ENCODE peak calls at places on chromosome 5, in six cellular contexts. One of them, this sample, is unnamed.

GRCh38 chr5:24789631-24790354 is 145.0 kb upstream of the CDH10 start:
- DNase-seq in H1: no peak
- DNase-seq in HCT116: no peak
- DNase-seq in K562: no peak
- DNase-seq in GM12878: no peak
- DNase-seq in HepG2: no peak
- DNase-seq in this sample: no peak

GRCh38 chr5:170508036-170508435 is 4.2 kb downstream of the KCNIP1 start:
- DNase-seq in H1: no peak
- DNase-seq in HCT116: no peak
- DNase-seq in K562: no peak
- DNase-seq in GM12878: no peak
- DNase-seq in HepG2: no peak
- DNase-seq in this sample: no peak

GRCh38 chr5:141734501-141735231 is 52.6 kb upstream of the ARAP3 start:
- DNase-seq in H1: no peak
- DNase-seq in HCT116: no peak
- DNase-seq in K562: peak
- DNase-seq in GM12878: no peak
- DNase-seq in HepG2: no peak
- DNase-seq in this sample: peak

GRCh38 chr5:41843456-41844112 is 26.6 kb downstream of the OXCT1 start:
- DNase-seq in H1: no peak
- DNase-seq in HCT116: peak
- DNase-seq in K562: peak
- DNase-seq in GM12878: no peak
- DNase-seq in HepG2: peak
- DNase-seq in this sample: peak

GRCh38 chr5:111472096-111472495 is 40.2 kb downstream of the STARD4 start:
- DNase-seq in H1: no peak
- DNase-seq in HCT116: no peak
- DNase-seq in K562: no peak
- DNase-seq in GM12878: no peak
- DNase-seq in HepG2: no peak
- DNase-seq in this sample: no peak

GRCh38 chr5:138282918-138283742 is 8.7 kb upstream of the GFRA3 start:
- DNase-seq in H1: no peak
- DNase-seq in HCT116: peak
- DNase-seq in K562: peak
- DNase-seq in GM12878: no peak
- DNase-seq in HepG2: peak
- DNase-seq in this sample: peak

GRCh38 chr5:77550416-77550815 is 58.3 kb upstream of the WDR41 start:
- DNase-seq in H1: no peak
- DNase-seq in HCT116: no peak
- DNase-seq in K562: no peak
- DNase-seq in GM12878: no peak
- DNase-seq in HepG2: no peak
- DNase-seq in this sample: no peak

GRCh38 chr5:151805414-151806225 is 33.9 kb downstream of the G3BP1 start:
- DNase-seq in H1: no peak
- DNase-seq in HCT116: no peak
- DNase-seq in K562: no peak
- DNase-seq in GM12878: no peak
- DNase-seq in HepG2: no peak
- DNase-seq in this sample: no peak

GRCh38 chr5:96714951-96715451 is 52.8 kb downstream of the CAST start:
- DNase-seq in H1: no peak
- DNase-seq in HCT116: peak
- DNase-seq in K562: peak
- DNase-seq in GM12878: no peak
- DNase-seq in HepG2: peak
- DNase-seq in this sample: peak

GRCh38 chr5:149563461-149563860 is 12.2 kb upstream of the CSNK1A1 start:
- DNase-seq in H1: no peak
- DNase-seq in HCT116: no peak
- DNase-seq in K562: no peak
- DNase-seq in GM12878: no peak
- DNase-seq in HepG2: no peak
- DNase-seq in this sample: no peak

GRCh38 chr5:162488077-162488476 is 420.5 kb downstream of the GABRG2 start:
- DNase-seq in H1: no peak
- DNase-seq in HCT116: no peak
- DNase-seq in K562: no peak
- DNase-seq in GM12878: no peak
- DNase-seq in HepG2: no peak
- DNase-seq in this sample: no peak

GRCh38 chr5:131224387-131225191 is 39.3 kb upstream of the CDC42SE2 start:
- DNase-seq in H1: no peak
- DNase-seq in HCT116: no peak
- DNase-seq in K562: no peak
- DNase-seq in GM12878: peak
- DNase-seq in HepG2: no peak
- DNase-seq in this sample: no peak

GRCh38 chr5:24353606-24354005 is 291.2 kb downstream of the CDH10 start:
- DNase-seq in H1: no peak
- DNase-seq in HCT116: no peak
- DNase-seq in K562: no peak
- DNase-seq in GM12878: no peak
- DNase-seq in HepG2: no peak
- DNase-seq in this sample: no peak

GRCh38 chr5:154475613-154476342 is 2.2 kb downstream of the HAND1 start:
- DNase-seq in H1: no peak
- DNase-seq in HCT116: no peak
- DNase-seq in K562: no peak
- DNase-seq in GM12878: no peak
- DNase-seq in HepG2: no peak
- DNase-seq in this sample: no peak

GRCh38 chr5:154474267-154474956 is 3.6 kb downstream of the HAND1 start:
- DNase-seq in H1: no peak
- DNase-seq in HCT116: no peak
- DNase-seq in K562: no peak
- DNase-seq in GM12878: no peak
- DNase-seq in HepG2: no peak
- DNase-seq in this sample: no peak

GRCh38 chr5:154476343-154477213 is 1.4 kb downstream of the HAND1 start:
- DNase-seq in H1: no peak
- DNase-seq in HCT116: no peak
- DNase-seq in K562: no peak
- DNase-seq in GM12878: no peak
- DNase-seq in HepG2: no peak
- DNase-seq in this sample: no peak

GRCh38 chr5:154473581-154474266 is 4.3 kb downstream of the HAND1 start:
- DNase-seq in H1: no peak
- DNase-seq in HCT116: no peak
- DNase-seq in K562: no peak
- DNase-seq in GM12878: no peak
- DNase-seq in HepG2: no peak
- DNase-seq in this sample: no peak

DNA sequence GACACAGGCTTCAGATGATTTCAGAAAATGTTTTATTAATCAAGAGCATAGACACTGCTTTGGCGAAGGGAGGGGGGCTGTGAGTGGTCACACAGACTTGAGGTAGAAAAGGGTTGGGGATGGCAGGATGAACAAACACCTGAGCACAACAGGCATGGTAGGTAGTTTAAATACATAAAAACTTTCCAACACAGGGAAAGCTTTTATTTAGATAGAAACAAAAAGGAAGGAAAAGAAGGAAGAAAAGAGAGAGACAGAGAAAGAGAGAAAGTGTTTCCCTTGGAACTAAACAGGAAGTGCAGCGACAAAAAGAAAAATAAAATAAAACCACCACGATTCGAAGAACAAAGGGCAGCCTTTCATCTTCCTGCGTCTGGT is 3.1 kb downstream of the HAND1 start:
- DNase-seq in H1: no peak
- DNase-seq in HCT116: no peak
- DNase-seq in K562: no peak
- DNase-seq in GM12878: no peak
- DNase-seq in HepG2: no peak
- DNase-seq in this sample: no peak
- TF ChIP-seq EZH2 in H1: no peak
- TF ChIP-seq EZH2 in HCT116: no peak
- TF ChIP-seq EZH2 in K562: no peak
- TF ChIP-seq EZH2 in GM12878: no peak
- TF ChIP-seq EZH2 in HepG2: no peak
- TF ChIP-seq EZH2 in this sample: no peak

DNA sequence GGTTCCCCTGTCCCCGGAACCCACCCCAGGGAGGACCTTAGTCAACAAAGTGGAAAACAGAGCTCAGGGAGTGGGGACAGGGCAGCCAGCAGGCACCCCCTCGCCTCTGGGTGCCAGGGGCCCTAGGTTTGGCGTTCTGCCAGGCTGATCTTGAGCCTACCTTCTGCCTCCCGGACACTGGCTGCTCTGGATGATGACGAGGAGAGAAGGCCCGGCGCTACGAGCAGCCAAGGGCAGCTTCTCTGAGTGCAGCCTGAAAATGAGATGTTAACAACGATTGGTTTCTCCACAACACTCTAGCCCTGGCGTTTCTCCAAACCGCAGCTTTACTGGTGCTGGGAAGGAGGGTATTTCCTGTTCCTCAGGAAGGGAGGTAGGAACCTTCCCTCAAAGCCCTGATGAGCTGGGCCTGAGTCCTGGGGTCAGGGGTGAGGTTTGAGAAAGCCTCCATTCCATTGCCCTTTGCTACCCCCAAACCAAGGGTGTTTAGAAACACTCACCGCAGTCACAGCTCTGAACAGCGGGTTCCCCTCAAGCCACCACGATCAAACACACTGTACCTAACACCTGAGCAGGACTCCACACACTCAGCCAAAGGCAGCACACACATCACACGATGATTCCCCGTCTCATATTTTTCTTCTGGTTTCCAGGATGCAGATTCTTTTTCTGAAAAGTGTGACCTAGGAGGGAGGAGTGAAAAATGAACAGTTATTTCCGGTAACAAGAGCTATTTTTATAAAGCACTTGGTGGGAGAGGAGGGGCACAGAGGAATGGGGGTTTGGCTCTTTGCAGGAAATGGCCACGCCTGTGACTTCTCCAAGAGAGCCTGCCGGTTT is at the start of gene STING1:
- DNase-seq in H1: no peak
- DNase-seq in HCT116: peak
- DNase-seq in K562: peak
- DNase-seq in GM12878: peak
- DNase-seq in HepG2: peak
- DNase-seq in this sample: peak
- TF ChIP-seq POLR2A in H1: no peak
- TF ChIP-seq POLR2A in HCT116: peak
- TF ChIP-seq POLR2A in K562: peak
- TF ChIP-seq POLR2A in GM12878: peak
- TF ChIP-seq POLR2A in HepG2: no peak
- TF ChIP-seq POLR2A in this sample: peak

GRCh38 chr5:10552183-10553143 is 11.4 kb upstream of the ANKRD33B start:
- DNase-seq in H1: no peak
- DNase-seq in HCT116: peak
- DNase-seq in K562: no peak
- DNase-seq in GM12878: no peak
- DNase-seq in HepG2: no peak
- DNase-seq in this sample: peak
- H2AFZ ChIP-seq in H1: no peak
- H2AFZ ChIP-seq in HCT116: peak
- H2AFZ ChIP-seq in K562: no peak
- H2AFZ ChIP-seq in GM12878: peak
- H2AFZ ChIP-seq in HepG2: no peak
- H2AFZ ChIP-seq in this sample: peak

GRCh38 chr5:159971514-159971913 is 37.4 kb upstream of the TTC1 start:
- DNase-seq in H1: no peak
- DNase-seq in HCT116: no peak
- DNase-seq in K562: no peak
- DNase-seq in GM12878: no peak
- DNase-seq in HepG2: no peak
- DNase-seq in this sample: no peak
- TF ChIP-seq EZH2 in H1: peak
- TF ChIP-seq EZH2 in HCT116: no peak
- TF ChIP-seq EZH2 in K562: no peak
- TF ChIP-seq EZH2 in GM12878: no peak
- TF ChIP-seq EZH2 in HepG2: no peak
- TF ChIP-seq EZH2 in this sample: peak

GRCh38 chr5:75363111-75363510 is 26.1 kb downstream of the HMGCR start:
- DNase-seq in H1: no peak
- DNase-seq in HCT116: no peak
- DNase-seq in K562: no peak
- DNase-seq in GM12878: no peak
- DNase-seq in HepG2: no peak
- DNase-seq in this sample: no peak

GRCh38 chr5:75364571-75365280 is 27.7 kb downstream of the HMGCR start:
- DNase-seq in H1: no peak
- DNase-seq in HCT116: no peak
- DNase-seq in K562: no peak
- DNase-seq in GM12878: no peak
- DNase-seq in HepG2: no peak
- DNase-seq in this sample: no peak

GRCh38 chr5:75361310-75361709 is 24.3 kb downstream of the HMGCR start:
- DNase-seq in H1: no peak
- DNase-seq in HCT116: no peak
- DNase-seq in K562: no peak
- DNase-seq in GM12878: no peak
- DNase-seq in HepG2: no peak
- DNase-seq in this sample: no peak

GRCh38 chr5:75363726-75364495 is 26.9 kb downstream of the HMGCR start:
- DNase-seq in H1: no peak
- DNase-seq in HCT116: no peak
- DNase-seq in K562: no peak
- DNase-seq in GM12878: no peak
- DNase-seq in HepG2: no peak
- DNase-seq in this sample: no peak

GRCh38 chr5:75362474-75362975 is 25.5 kb downstream of the HMGCR start:
- DNase-seq in H1: no peak
- DNase-seq in HCT116: no peak
- DNase-seq in K562: no peak
- DNase-seq in GM12878: no peak
- DNase-seq in HepG2: no peak
- DNase-seq in this sample: no peak
- TF ChIP-seq POLR2A in H1: peak
- TF ChIP-seq POLR2A in HCT116: no peak
- TF ChIP-seq POLR2A in K562: peak
- TF ChIP-seq POLR2A in GM12878: no peak
- TF ChIP-seq POLR2A in HepG2: no peak
- TF ChIP-seq POLR2A in this sample: no peak

GRCh38 chr5:75670571-75670970 is 46.7 kb downstream of the POC5 start:
- DNase-seq in H1: no peak
- DNase-seq in HCT116: no peak
- DNase-seq in K562: no peak
- DNase-seq in GM12878: no peak
- DNase-seq in HepG2: no peak
- DNase-seq in this sample: no peak

GRCh38 chr5:75668348-75668895 is 48.8 kb downstream of the POC5 start:
- DNase-seq in H1: no peak
- DNase-seq in HCT116: no peak
- DNase-seq in K562: no peak
- DNase-seq in GM12878: no peak
- DNase-seq in HepG2: no peak
- DNase-seq in this sample: no peak

GRCh38 chr5:75671506-75671905 is 45.7 kb downstream of the POC5 start:
- DNase-seq in H1: no peak
- DNase-seq in HCT116: no peak
- DNase-seq in K562: no peak
- DNase-seq in GM12878: no peak
- DNase-seq in HepG2: no peak
- DNase-seq in this sample: no peak

GRCh38 chr5:75667586-75667985 is 49.7 kb downstream of the POC5 start:
- DNase-seq in H1: no peak
- DNase-seq in HCT116: no peak
- DNase-seq in K562: no peak
- DNase-seq in GM12878: no peak
- DNase-seq in HepG2: peak
- DNase-seq in this sample: no peak

GRCh38 chr5:75668988-75669760 is 48.1 kb downstream of the POC5 start:
- DNase-seq in H1: no peak
- DNase-seq in HCT116: no peak
- DNase-seq in K562: peak
- DNase-seq in GM12878: peak
- DNase-seq in HepG2: peak
- DNase-seq in this sample: peak
- H2AFZ ChIP-seq in H1: no peak
- H2AFZ ChIP-seq in HCT116: no peak
- H2AFZ ChIP-seq in K562: peak
- H2AFZ ChIP-seq in GM12878: peak
- H2AFZ ChIP-seq in HepG2: peak
- H2AFZ ChIP-seq in this sample: peak

This sample was measured in endothelial cell of umbilical vein.